ENCODE peak calls at places on chromosome 1, in eight cellular contexts. One of them, this sample, is unnamed.

GRCh38 chr1:18357831-18358230 is 122.9 kb upstream of the KLHDC7A start:
- DNase-seq in ecto neural progenitor cell: no peak
- DNase-seq in DMS 273 treated with DMSO at 0.1 percent for 48 hours: no peak
- DNase-seq in substantia nigra: no peak
- DNase-seq in left ventricle myocardium inferior: no peak
- DNase-seq in foreskin melanocyte: no peak
- DNase-seq in Right ventricle myocardium superior: no peak
- DNase-seq in GM10248: no peak
- DNase-seq in this sample: no peak

GRCh38 chr1:76269175-76269574 is 194.6 kb downstream of the ST6GALNAC3 start:
- DNase-seq in GM10248: no peak
- DNase-seq in foreskin melanocyte: no peak
- DNase-seq in DMS 273 treated with DMSO at 0.1 percent for 48 hours: peak
- DNase-seq in Right ventricle myocardium superior: no peak
- DNase-seq in ecto neural progenitor cell: no peak
- DNase-seq in substantia nigra: no peak
- DNase-seq in left ventricle myocardium inferior: no peak
- DNase-seq in this sample: no peak

GRCh38 chr1:246709196-246709595 is 15.0 kb upstream of the SCCPDH start:
- DNase-seq in Right ventricle myocardium superior: no peak
- DNase-seq in ecto neural progenitor cell: no peak
- DNase-seq in DMS 273 treated with DMSO at 0.1 percent for 48 hours: no peak
- DNase-seq in foreskin melanocyte: no peak
- DNase-seq in GM10248: no peak
- DNase-seq in left ventricle myocardium inferior: no peak
- DNase-seq in substantia nigra: no peak
- DNase-seq in this sample: no peak

GRCh38 chr1:225454733-225455132 is 26.9 kb upstream of the LBR start:
- DNase-seq in DMS 273 treated with DMSO at 0.1 percent for 48 hours: no peak
- DNase-seq in GM10248: peak
- DNase-seq in foreskin melanocyte: peak
- DNase-seq in substantia nigra: no peak
- DNase-seq in Right ventricle myocardium superior: peak
- DNase-seq in left ventricle myocardium inferior: no peak
- DNase-seq in ecto neural progenitor cell: no peak
- DNase-seq in this sample: peak

GRCh38 chr1:165876121-165876520 is 48.7 kb downstream of the UCK2 start:
- DNase-seq in foreskin melanocyte: no peak
- DNase-seq in left ventricle myocardium inferior: no peak
- DNase-seq in substantia nigra: no peak
- DNase-seq in ecto neural progenitor cell: no peak
- DNase-seq in GM10248: no peak
- DNase-seq in DMS 273 treated with DMSO at 0.1 percent for 48 hours: no peak
- DNase-seq in Right ventricle myocardium superior: no peak
- DNase-seq in this sample: no peak

GRCh38 chr1:17128361-17128760 is 9.1 kb upstream of the PADI2 start:
- DNase-seq in DMS 273 treated with DMSO at 0.1 percent for 48 hours: no peak
- DNase-seq in foreskin melanocyte: peak
- DNase-seq in left ventricle myocardium inferior: no peak
- DNase-seq in substantia nigra: no peak
- DNase-seq in Right ventricle myocardium superior: no peak
- DNase-seq in GM10248: no peak
- DNase-seq in ecto neural progenitor cell: no peak
- DNase-seq in this sample: no peak

GRCh38 chr1:6224733-6225132 is 11.0 kb downstream of the ICMT start:
- DNase-seq in DMS 273 treated with DMSO at 0.1 percent for 48 hours: no peak
- DNase-seq in GM10248: no peak
- DNase-seq in left ventricle myocardium inferior: no peak
- DNase-seq in ecto neural progenitor cell: no peak
- DNase-seq in Right ventricle myocardium superior: no peak
- DNase-seq in foreskin melanocyte: no peak
- DNase-seq in substantia nigra: no peak
- DNase-seq in this sample: no peak

GRCh38 chr1:23559985-23560755 is 869 bp upstream of the ID3 start:
- DNase-seq in Right ventricle myocardium superior: no peak
- DNase-seq in ecto neural progenitor cell: no peak
- DNase-seq in left ventricle myocardium inferior: no peak
- DNase-seq in GM10248: no peak
- DNase-seq in substantia nigra: no peak
- DNase-seq in DMS 273 treated with DMSO at 0.1 percent for 48 hours: no peak
- DNase-seq in foreskin melanocyte: no peak
- DNase-seq in this sample: no peak

GRCh38 chr1:164163291-164163845 is 395.6 kb upstream of the PBX1 start:
- DNase-seq in ecto neural progenitor cell: no peak
- DNase-seq in substantia nigra: no peak
- DNase-seq in Right ventricle myocardium superior: no peak
- DNase-seq in foreskin melanocyte: no peak
- DNase-seq in left ventricle myocardium inferior: no peak
- DNase-seq in DMS 273 treated with DMSO at 0.1 percent for 48 hours: no peak
- DNase-seq in GM10248: no peak
- DNase-seq in this sample: no peak

GRCh38 chr1:9344426-9345200 is 51.9 kb downstream of the SPSB1 start:
- DNase-seq in Right ventricle myocardium superior: no peak
- DNase-seq in DMS 273 treated with DMSO at 0.1 percent for 48 hours: no peak
- DNase-seq in foreskin melanocyte: no peak
- DNase-seq in substantia nigra: no peak
- DNase-seq in GM10248: no peak
- DNase-seq in left ventricle myocardium inferior: no peak
- DNase-seq in ecto neural progenitor cell: no peak
- DNase-seq in this sample: no peak